ENCODE peak calls at places on chromosomes 4 and X, in four cellular contexts. One of them, this sample, is unnamed.
A peak's percentile ranks its signal among the peaks of the same experiment; 100 is the strongest.

GRCh38 chr4:150089732-150090131 is 11.5 kb downstream of the DCLK2 start:
- DNase-seq in endothelial cell of umbilical vein: no peak
- DNase-seq in mesenchymal stem cell: peak; percentile 44
- DNase-seq in MV-4-11: no peak
- DNase-seq in this sample: no peak

GRCh38 chrX:134544614-134545255 is 84.8 kb downstream of the HPRT1 start:
- DNase-seq in endothelial cell of umbilical vein: no peak
- DNase-seq in mesenchymal stem cell: no peak
- DNase-seq in MV-4-11: no peak
- DNase-seq in this sample: no peak

GRCh38 chr4:128306992-128307581 is 19.5 kb upstream of the PGRMC2 start:
- DNase-seq in endothelial cell of umbilical vein: no peak
- DNase-seq in mesenchymal stem cell: no peak
- DNase-seq in MV-4-11: no peak
- DNase-seq in this sample: no peak

GRCh38 chr4:186999676-187000075 is 276.0 kb upstream of the FAT1 start:
- DNase-seq in endothelial cell of umbilical vein: no peak
- DNase-seq in mesenchymal stem cell: no peak
- DNase-seq in MV-4-11: no peak
- DNase-seq in this sample: no peak

GRCh38 chrX:47030339-47030738 is 47.9 kb upstream of the RGN start:
- DNase-seq in endothelial cell of umbilical vein: peak; percentile 69
- DNase-seq in mesenchymal stem cell: peak; percentile 65
- DNase-seq in MV-4-11: peak; percentile 30
- DNase-seq in this sample: no peak

GRCh38 chr4:144174401-144175067 is 34.0 kb upstream of the GYPA start:
- DNase-seq in endothelial cell of umbilical vein: peak; percentile 77
- DNase-seq in mesenchymal stem cell: peak; percentile 63
- DNase-seq in MV-4-11: peak; percentile 52
- DNase-seq in this sample: no peak

GRCh38 chrX:17860811-17861495 is at the start of gene RAI2:
- DNase-seq in endothelial cell of umbilical vein: no peak
- DNase-seq in mesenchymal stem cell: no peak
- DNase-seq in MV-4-11: no peak
- DNase-seq in this sample: peak; percentile 89

GRCh38 chrX:148854351-148854750 is 353.9 kb downstream of the AFF2 start:
- DNase-seq in endothelial cell of umbilical vein: no peak
- DNase-seq in mesenchymal stem cell: no peak
- DNase-seq in MV-4-11: no peak
- DNase-seq in this sample: no peak

GRCh38 chr4:47215759-47216158 is 184.4 kb downstream of the GABRB1 start:
- DNase-seq in endothelial cell of umbilical vein: no peak
- DNase-seq in mesenchymal stem cell: no peak
- DNase-seq in MV-4-11: no peak
- DNase-seq in this sample: no peak

GRCh38 chrX:155070663-155070974 is 317 bp downstream of the CMC4 start:
- DNase-seq in endothelial cell of umbilical vein: peak; percentile 28
- DNase-seq in mesenchymal stem cell: no peak
- DNase-seq in MV-4-11: no peak
- DNase-seq in this sample: no peak

GRCh38 chr4:123024710-123025109 is 102.3 kb upstream of the NUDT6 start:
- DNase-seq in endothelial cell of umbilical vein: peak; percentile 28
- DNase-seq in mesenchymal stem cell: peak; percentile 16
- DNase-seq in MV-4-11: no peak
- DNase-seq in this sample: no peak

GRCh38 chrX:129318375-129318774 is 204.9 kb downstream of the SMARCA1 start:
- DNase-seq in endothelial cell of umbilical vein: peak; percentile 6
- DNase-seq in mesenchymal stem cell: peak; percentile 27
- DNase-seq in MV-4-11: peak; percentile 5
- DNase-seq in this sample: no peak

GRCh38 chrX:7110821-7111276 is 36.7 kb upstream of the STS start:
- DNase-seq in endothelial cell of umbilical vein: no peak
- DNase-seq in mesenchymal stem cell: no peak
- DNase-seq in MV-4-11: peak; percentile 81
- DNase-seq in this sample: no peak

GRCh38 chr4:31983246-31983645 is 1263.1 kb downstream of the PCDH7 start:
- DNase-seq in endothelial cell of umbilical vein: no peak
- DNase-seq in mesenchymal stem cell: no peak
- DNase-seq in MV-4-11: no peak
- DNase-seq in this sample: no peak

GRCh38 chr4:122666527-122667245 is 45.8 kb upstream of the IL21 start:
- DNase-seq in endothelial cell of umbilical vein: peak; percentile 71
- DNase-seq in mesenchymal stem cell: peak; percentile 91
- DNase-seq in MV-4-11: peak; percentile 50
- DNase-seq in this sample: no peak

GRCh38 chr4:173525118-173526033 is 4.7 kb downstream of the HAND2 start:
- DNase-seq in endothelial cell of umbilical vein: no peak
- DNase-seq in mesenchymal stem cell: peak; percentile 80
- DNase-seq in MV-4-11: no peak
- DNase-seq in this sample: peak; percentile 74

GRCh38 chr4:183532823-183533222 is 28.0 kb downstream of the ING2 start:
- DNase-seq in endothelial cell of umbilical vein: no peak
- DNase-seq in mesenchymal stem cell: peak; percentile 44
- DNase-seq in MV-4-11: no peak
- DNase-seq in this sample: no peak

GRCh38 chr4:1475277-1476139 is 69.3 kb upstream of the NKX1-1 start:
- DNase-seq in endothelial cell of umbilical vein: no peak
- DNase-seq in mesenchymal stem cell: no peak
- DNase-seq in MV-4-11: no peak
- DNase-seq in this sample: no peak

GRCh38 chrX:10159069-10159468 is 2.3 kb downstream of the CLCN4 start:
- DNase-seq in endothelial cell of umbilical vein: no peak
- DNase-seq in mesenchymal stem cell: no peak
- DNase-seq in MV-4-11: no peak
- DNase-seq in this sample: no peak

GRCh38 chrX:135688137-135688536 is 25.3 kb upstream of the CT45A1 start:
- DNase-seq in endothelial cell of umbilical vein: no peak
- DNase-seq in mesenchymal stem cell: no peak
- DNase-seq in MV-4-11: no peak
- DNase-seq in this sample: no peak

This sample was measured in vagina.